ENCODE peak calls at places on chromosome 5, in nine cellular contexts. C, W, U, X, J, V, O, K and P are unnamed samples.

GRCh38 chr5:82100303-82101077 is 128.7 kb downstream of the ATG10 start:
- DNase-seq in C (no peak), W (no peak), U (no peak), X (no peak), J (no peak), V (no peak), O (no peak), K (peak), P (no peak)

GRCh38 chr5:166883016-166883415 is 1408.4 kb upstream of the WWC1 start:
- DNase-seq in C (no peak), W (no peak), U (no peak), X (no peak), J (no peak), V (no peak), O (no peak), K (no peak), P (no peak)

GRCh38 chr5:176167800-176168199 is 70.4 kb upstream of the SIMC1 start:
- DNase-seq in C (peak), W (no peak), U (no peak), X (no peak), J (no peak), V (no peak), O (no peak), K (no peak), P (no peak)

GRCh38 chr5:80646926-80647325 is 7.5 kb upstream of the MSH3 start:
- DNase-seq in C (no peak), W (no peak), U (no peak), X (no peak), J (no peak), V (no peak), O (no peak), K (no peak), P (no peak)

GRCh38 chr5:74055446-74056097 is 429.6 kb downstream of the ARHGEF28 start:
- DNase-seq in C (no peak), W (no peak), U (no peak), X (no peak), J (no peak), V (no peak), O (no peak), K (no peak), P (peak)

GRCh38 chr5:143402464-143403356 is 776 bp downstream of the NR3C1 start:
- DNase-seq in C (peak), W (peak), U (peak), X (peak), J (peak), V (peak), O (no peak), K (peak), P (peak)

GRCh38 chr5:139844472-139845145 is 49.0 kb downstream of the PSD2 start:
- DNase-seq in C (peak), W (peak), U (peak), X (no peak), J (peak), V (peak), O (peak), K (peak), P (peak)

GRCh38 chr5:43675357-43675756 is 72.4 kb downstream of the NNT start:
- DNase-seq in C (no peak), W (no peak), U (no peak), X (no peak), J (no peak), V (no peak), O (no peak), K (no peak), P (no peak)

GRCh38 chr5:111345731-111346130 is 121.5 kb downstream of the CAMK4 start:
- DNase-seq in C (no peak), W (no peak), U (no peak), X (no peak), J (no peak), V (no peak), O (no peak), K (peak), P (no peak)

GRCh38 chr5:8413975-8414374 is 545.0 kb downstream of the MTRR start:
- DNase-seq in C (no peak), W (no peak), U (no peak), X (no peak), J (no peak), V (no peak), O (no peak), K (no peak), P (no peak)

GRCh38 chr5:173243808-173244305 is 8.9 kb upstream of the NKX2-5 start:
- DNase-seq in C (no peak), W (no peak), U (no peak), X (no peak), J (no peak), V (no peak), O (no peak), K (no peak), P (no peak)

GRCh38 chr5:143562935-143563334 is 159.4 kb upstream of the NR3C1 start:
- DNase-seq in C (no peak), W (no peak), U (no peak), X (no peak), J (no peak), V (peak), O (no peak), K (peak), P (no peak)

GRCh38 chr5:58002318-58002717 is 457.6 kb downstream of the PLK2 start:
- DNase-seq in C (no peak), W (no peak), U (no peak), X (no peak), J (no peak), V (peak), O (peak), K (peak), P (no peak)

GRCh38 chr5:144876990-144877389 is 706.3 kb downstream of the KCTD16 start:
- DNase-seq in C (no peak), W (no peak), U (no peak), X (no peak), J (no peak), V (no peak), O (no peak), K (no peak), P (no peak)

GRCh38 chr5:102713682-102714231 is 41.3 kb upstream of the PAM start:
- DNase-seq in C (peak), W (no peak), U (no peak), X (no peak), J (no peak), V (no peak), O (no peak), K (no peak), P (no peak)

GRCh38 chr5:39167141-39167972 is 52.0 kb downstream of the FYB1 start:
- DNase-seq in C (no peak), W (no peak), U (no peak), X (no peak), J (no peak), V (no peak), O (no peak), K (peak), P (peak)

GRCh38 chr5:9587135-9587534 is 41.3 kb upstream of the SEMA5A start:
- DNase-seq in C (no peak), W (no peak), U (no peak), X (no peak), J (no peak), V (no peak), O (no peak), K (no peak), P (no peak)

GRCh38 chr5:179418972-179419371 is 73.7 kb upstream of the ADAMTS2 start:
- DNase-seq in C (no peak), W (no peak), U (no peak), X (no peak), J (no peak), V (no peak), O (no peak), K (no peak), P (no peak)

GRCh38 chr5:57386958-57387357 is 95.7 kb downstream of the ACTBL2 start:
- DNase-seq in C (peak), W (no peak), U (peak), X (no peak), J (no peak), V (peak), O (no peak), K (peak), P (no peak)

GRCh38 chr5:143284002-143284401 is 119.5 kb downstream of the NR3C1 start:
- DNase-seq in C (no peak), W (no peak), U (no peak), X (no peak), J (no peak), V (no peak), O (no peak), K (no peak), P (no peak)

GRCh38 chr5:43106290-43106638 is 14.4 kb upstream of the ZNF131 start:
- DNase-seq in C (no peak), W (no peak), U (no peak), X (no peak), J (no peak), V (peak), O (no peak), K (no peak), P (no peak)

GRCh38 chr5:135462304-135462703 is 10.2 kb upstream of the TIFAB start:
- DNase-seq in C (peak), W (no peak), U (peak), X (no peak), J (no peak), V (peak), O (no peak), K (peak), P (peak)

GRCh38 chr5:128154943-128155342 is 71.4 kb downstream of the SLC12A2 start:
- DNase-seq in C (no peak), W (no peak), U (no peak), X (no peak), J (no peak), V (no peak), O (no peak), K (peak), P (no peak)

GRCh38 chr5:144209421-144209820 is 38.7 kb downstream of the KCTD16 start:
- DNase-seq in C (no peak), W (no peak), U (no peak), X (no peak), J (no peak), V (no peak), O (no peak), K (no peak), P (no peak)

GRCh38 chr5:32233696-32234447 is 59.8 kb upstream of the GOLPH3 start:
- DNase-seq in C (no peak), W (no peak), U (no peak), X (no peak), J (peak), V (peak), O (no peak), K (peak), P (no peak)

GRCh38 chr5:61274561-61274960 is 57.5 kb upstream of the ZSWIM6 start:
- DNase-seq in C (no peak), W (no peak), U (no peak), X (no peak), J (no peak), V (no peak), O (no peak), K (peak), P (no peak)

GRCh38 chr5:80406980-80407734 is 707 bp upstream of the ZFYVE16 start:
- DNase-seq in C (no peak), W (no peak), U (peak), X (no peak), J (peak), V (peak), O (no peak), K (peak), P (no peak)

GRCh38 chr5:2499917-2500316 is 251.6 kb downstream of the IRX2 start:
- DNase-seq in C (no peak), W (no peak), U (no peak), X (no peak), J (no peak), V (no peak), O (no peak), K (no peak), P (no peak)

GRCh38 chr5:81787843-81788242 is 36.9 kb upstream of the SSBP2 start:
- DNase-seq in C (peak), W (no peak), U (peak), X (no peak), J (peak), V (peak), O (no peak), K (peak), P (no peak)

GRCh38 chr5:66741394-66741793 is 145.2 kb downstream of the MAST4 start:
- DNase-seq in C (no peak), W (no peak), U (no peak), X (no peak), J (no peak), V (no peak), O (no peak), K (no peak), P (no peak)

GRCh38 chr5:84213861-84214260 is 170.8 kb downstream of the EDIL3 start:
- DNase-seq in C (no peak), W (no peak), U (no peak), X (no peak), J (no peak), V (no peak), O (no peak), K (no peak), P (no peak)

GRCh38 chr5:175778951-175779475 is 92.4 kb upstream of the CPLX2 start:
- DNase-seq in C (no peak), W (no peak), U (no peak), X (no peak), J (no peak), V (peak), O (no peak), K (no peak), P (no peak)

GRCh38 chr5:172885594-172886340 is 51.7 kb downstream of the ERGIC1 start:
- DNase-seq in C (no peak), W (no peak), U (no peak), X (no peak), J (no peak), V (no peak), O (no peak), K (no peak), P (no peak)

GRCh38 chr5:9790276-9790675 is 160.1 kb upstream of the TAS2R1 start:
- DNase-seq in C (no peak), W (no peak), U (no peak), X (no peak), J (no peak), V (no peak), O (no peak), K (no peak), P (no peak)

GRCh38 chr5:109743041-109743531 is 53.4 kb downstream of the MAN2A1 start:
- DNase-seq in C (no peak), W (no peak), U (no peak), X (no peak), J (no peak), V (no peak), O (no peak), K (no peak), P (no peak)

GRCh38 chr5:89967806-89968444 is 441.6 kb downstream of the CETN3 start:
- DNase-seq in C (no peak), W (no peak), U (no peak), X (no peak), J (no peak), V (peak), O (no peak), K (no peak), P (no peak)

GRCh38 chr5:174245506-174245905 is 200.0 kb downstream of the NSG2 start:
- DNase-seq in C (no peak), W (no peak), U (no peak), X (no peak), J (no peak), V (no peak), O (no peak), K (no peak), P (no peak)

DNA sequence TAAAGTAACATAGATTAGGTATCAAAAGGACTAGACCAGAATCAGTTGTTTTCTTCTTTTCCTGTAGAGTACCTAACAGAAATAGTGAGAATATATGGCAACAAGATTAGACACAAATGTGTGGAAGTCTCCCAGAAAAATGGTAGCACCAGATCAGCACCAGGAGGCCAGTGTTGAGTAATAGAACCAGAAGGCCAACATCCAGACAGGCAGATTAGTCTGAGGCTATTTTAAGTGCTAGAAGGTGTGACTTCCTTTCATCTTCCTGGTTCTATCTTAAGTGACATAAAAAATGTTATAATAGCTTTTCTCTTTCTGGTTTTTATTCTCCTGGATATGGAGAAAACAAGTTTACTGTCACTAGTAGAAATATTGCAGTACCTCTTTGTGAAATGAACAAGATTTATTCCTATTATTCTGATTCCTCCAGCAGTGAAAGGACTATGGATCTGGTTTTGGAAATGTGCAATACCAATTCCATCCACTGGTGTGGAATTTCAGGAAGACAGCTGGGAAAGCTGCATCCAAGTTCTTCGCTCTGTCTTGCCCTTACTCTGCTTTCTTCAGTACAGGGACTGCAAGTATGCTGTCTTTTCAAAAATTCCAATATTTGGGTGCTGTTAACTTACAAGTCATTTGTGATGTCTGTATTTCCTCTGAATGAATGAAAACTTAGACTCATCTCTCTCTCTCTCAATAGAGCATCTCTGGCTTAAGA is 39.1 kb downstream of the SHLD3 start:
- DNase-seq in C (peak), W (no peak), U (no peak), X (no peak), J (no peak), V (no peak), O (peak), K (peak), P (no peak)
- H3K27ac ChIP-seq in C (peak), W (no peak), U (no peak), X (no peak), J (no peak), V (no peak), O (no peak), K (no peak), P (no peak)

GRCh38 chr5:53111139-53111538 is 1.6 kb upstream of the MOCS2 start:
- DNase-seq in C (no peak), W (no peak), U (no peak), X (no peak), J (no peak), V (no peak), O (no peak), K (no peak), P (no peak)

GRCh38 chr5:53114988-53115387 is 5.4 kb upstream of the MOCS2 start:
- DNase-seq in C (no peak), W (no peak), U (no peak), X (no peak), J (no peak), V (no peak), O (no peak), K (peak), P (no peak)

GRCh38 chr5:53116597-53116996 is 7.0 kb upstream of the MOCS2 start:
- DNase-seq in C (no peak), W (no peak), U (no peak), X (no peak), J (no peak), V (no peak), O (no peak), K (no peak), P (no peak)

GRCh38 chr5:53112909-53113308 is 3.4 kb upstream of the MOCS2 start:
- DNase-seq in C (no peak), W (no peak), U (no peak), X (no peak), J (no peak), V (no peak), O (no peak), K (no peak), P (no peak)

GRCh38 chr5:53113947-53114346 is 4.4 kb upstream of the MOCS2 start:
- DNase-seq in C (no peak), W (no peak), U (no peak), X (no peak), J (no peak), V (no peak), O (no peak), K (no peak), P (no peak)
- H3K4me3 ChIP-seq in C (no peak), W (no peak), U (no peak), X (no peak), J (no peak), V (no peak), O (no peak), K (no peak), P (no peak)

DNA sequence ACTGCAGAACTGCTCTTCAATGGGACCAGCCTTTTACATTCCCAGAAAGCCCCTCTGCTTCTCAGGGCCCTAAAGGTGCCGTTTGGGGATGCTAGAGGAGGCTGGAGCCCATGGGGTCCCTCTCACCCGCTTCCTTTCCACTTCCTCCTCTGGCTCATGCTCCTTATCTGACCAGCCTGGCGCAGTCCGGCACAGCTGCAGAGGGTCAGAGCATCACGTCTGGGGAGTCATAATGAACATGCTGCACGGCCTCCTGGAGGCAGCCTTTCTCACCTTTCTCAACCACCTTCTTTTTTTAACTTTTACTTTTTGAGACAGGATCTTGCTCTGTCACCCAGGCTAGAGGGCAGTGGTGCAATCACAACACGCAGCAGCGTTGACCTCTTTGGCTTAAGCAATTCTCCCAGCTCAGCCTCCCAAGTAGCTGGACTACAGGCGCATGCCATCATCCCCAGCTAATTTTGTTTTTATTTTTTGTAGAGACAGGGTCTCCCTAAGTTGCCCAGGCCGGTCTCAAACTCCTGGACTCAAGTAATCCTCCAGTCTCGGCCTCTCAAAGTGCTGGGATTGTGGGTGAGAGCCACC is 15.1 kb upstream of the TCF7 start:
- DNase-seq in C (no peak), W (no peak), U (peak), X (no peak), J (no peak), V (no peak), O (no peak), K (no peak), P (no peak)
- H3K27ac ChIP-seq in C (no peak), W (peak), U (no peak), X (no peak), J (no peak), V (no peak), O (peak), K (no peak), P (peak)

GRCh38 chr5:141782991-141783598 is 95.1 kb downstream of the PCDH1 start:
- DNase-seq in C (no peak), W (no peak), U (no peak), X (no peak), J (no peak), V (no peak), O (no peak), K (no peak), P (no peak)

GRCh38 chr5:141785667-141786066 is 92.5 kb downstream of the PCDH1 start:
- DNase-seq in C (no peak), W (no peak), U (no peak), X (no peak), J (no peak), V (no peak), O (no peak), K (no peak), P (no peak)

GRCh38 chr5:141785135-141785534 is 93.1 kb downstream of the PCDH1 start:
- DNase-seq in C (no peak), W (no peak), U (no peak), X (no peak), J (no peak), V (no peak), O (no peak), K (no peak), P (no peak)

GRCh38 chr5:141781910-141782309 is 96.3 kb downstream of the PCDH1 start:
- DNase-seq in C (no peak), W (no peak), U (no peak), X (no peak), J (no peak), V (no peak), O (no peak), K (no peak), P (no peak)

DNA sequence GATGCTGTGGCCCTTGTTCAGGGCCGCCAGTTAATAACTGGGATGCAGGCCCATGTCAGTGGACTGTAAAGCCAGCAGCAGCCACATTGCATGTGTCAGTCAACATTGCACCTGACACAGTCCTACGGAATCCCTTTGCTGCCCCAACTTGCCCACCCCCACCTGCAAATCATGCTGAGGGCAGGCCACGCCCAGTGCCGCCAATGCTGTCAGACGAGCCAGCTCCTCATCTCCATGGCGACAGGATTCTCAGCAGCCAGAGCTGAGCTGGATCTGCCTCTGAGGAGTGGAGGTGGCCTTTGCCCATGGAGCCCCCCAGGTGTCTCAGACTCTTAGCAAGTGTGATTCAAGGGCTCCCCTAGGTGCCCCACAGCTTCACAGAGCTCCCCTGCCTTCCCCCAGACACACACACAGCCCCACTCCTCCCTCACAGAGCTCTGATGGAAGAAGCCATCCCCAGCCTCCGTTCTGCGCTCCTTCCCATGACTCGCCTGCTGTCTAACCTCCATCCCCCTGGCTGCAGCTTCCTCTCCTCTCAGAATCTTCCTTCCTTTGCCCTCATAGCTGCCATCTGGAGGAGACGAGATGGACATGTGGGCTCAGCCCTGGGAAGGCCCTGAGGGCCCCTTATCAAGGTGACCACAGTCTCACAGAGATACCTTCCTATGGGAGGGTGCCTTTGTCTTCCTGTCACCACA is 94.5 kb downstream of the PCDH1 start:
- DNase-seq in C (no peak), W (no peak), U (no peak), X (no peak), J (no peak), V (no peak), O (no peak), K (no peak), P (no peak)
- H3K4me3 ChIP-seq in C (no peak), W (no peak), U (no peak), X (no peak), J (no peak), V (no peak), O (no peak), K (no peak), P (no peak)

GRCh38 chr5:154286557-154286956 is 96.0 kb downstream of the GALNT10 start:
- DNase-seq in C (no peak), W (no peak), U (no peak), X (no peak), J (no peak), V (no peak), O (no peak), K (no peak), P (no peak)
- H3K27ac ChIP-seq in C (peak), W (no peak), U (no peak), X (no peak), J (no peak), V (peak), O (peak), K (peak), P (peak)